ENCODE peak calls at places on chromosomes 11 and 22, in four cellular contexts. M is A549, U is K562, K is HepG2. B is an unnamed sample.

GRCh38 chr11:15159085-15159484 is 44.4 kb downstream of the INSC start:
- DNase-seq in K (no peak), M (peak), U (peak), B (peak)

GRCh38 chr11:72662036-72662435 is 12.2 kb downstream of the PDE2A start:
- DNase-seq in U (no peak), M (no peak), K (no peak), B (no peak)

GRCh38 chr11:128365044-128365443 is 222.3 kb downstream of the ETS1 start:
- DNase-seq in U (no peak), M (no peak), K (peak), B (peak)

GRCh38 chr22:18120941-18121340 is 10.3 kb downstream of the TUBA8 start:
- DNase-seq in M (no peak), U (no peak), K (no peak), B (no peak)

GRCh38 chr11:72570893-72571741 is 103.1 kb downstream of the PDE2A start:
- DNase-seq in U (no peak), M (no peak), K (no peak), B (no peak)

GRCh38 chr11:66429983-66430602 is 8.6 kb downstream of the MRPL11 start:
- DNase-seq in M (peak), K (peak), U (peak), B (peak)

GRCh38 chr11:75801362-75802021 is 13.5 kb upstream of the UVRAG start:
- DNase-seq in M (no peak), U (no peak), K (no peak), B (no peak)

GRCh38 chr11:19499999-19500398 is 212.6 kb upstream of the NAV2 start:
- DNase-seq in U (no peak), K (no peak), M (no peak), B (peak)

GRCh38 chr11:65151500-65151899 is 17.2 kb upstream of the SYVN1 start:
- DNase-seq in U (no peak), K (no peak), M (no peak), B (no peak)

GRCh38 chr22:44623771-44624510 is 78.1 kb upstream of the PRR5 start:
- DNase-seq in M (peak), U (peak), K (no peak), B (peak)

GRCh38 chr11:122617297-122617696 is 38.2 kb upstream of the UBASH3B start:
- DNase-seq in U (no peak), M (no peak), K (no peak), B (peak)

GRCh38 chr11:76690736-76691135 is 20.2 kb upstream of the LRRC32 start:
- DNase-seq in K (no peak), U (no peak), M (no peak), B (peak)

GRCh38 chr11:127003260-127003981 is 2.9 kb upstream of the KIRREL3 start:
- DNase-seq in K (no peak), U (peak), M (peak), B (peak)

GRCh38 chr11:73217131-73217809 is 811 bp upstream of the P2RY2 start:
- DNase-seq in U (peak), K (no peak), M (no peak), B (no peak)

GRCh38 chr22:37103151-37103550 is 6.4 kb downstream of the TMPRSS6 start:
- DNase-seq in M (no peak), U (no peak), K (no peak), B (no peak)

GRCh38 chr22:25100402-25100801 is 99.3 kb upstream of the CRYBB3 start:
- DNase-seq in U (peak), M (no peak), K (no peak), B (no peak)

GRCh38 chr22:39230261-39231196 is 14.3 kb downstream of the PDGFB start:
- DNase-seq in M (no peak), U (no peak), K (peak), B (no peak)

GRCh38 chr11:118643995-118644345 is 35.5 kb downstream of the TREH start:
- DNase-seq in M (no peak), K (no peak), U (no peak), B (no peak)

GRCh38 chr11:2932850-2933251 is 3.6 kb upstream of the PHLDA2 start:
- DNase-seq in M (no peak), U (no peak), K (no peak), B (peak)

GRCh38 chr11:18748766-18749375 is 22.9 kb upstream of the IGSF22 start:
- DNase-seq in M (no peak), U (no peak), K (no peak), B (peak)

GRCh38 chr11:125092669-125093068 is 18.8 kb downstream of the TMEM218 start:
- DNase-seq in K (no peak), U (no peak), M (no peak), B (no peak)

GRCh38 chr11:125090816-125091215 is 20.6 kb downstream of the TMEM218 start:
- DNase-seq in M (no peak), K (no peak), U (no peak), B (no peak)

GRCh38 chr11:125093502-125093901 is 17.9 kb downstream of the TMEM218 start:
- DNase-seq in K (no peak), U (no peak), M (no peak), B (no peak)

GRCh38 chr11:125091877-125092664 is 19.4 kb downstream of the TMEM218 start:
- DNase-seq in U (no peak), M (no peak), K (no peak), B (no peak)

DNA sequence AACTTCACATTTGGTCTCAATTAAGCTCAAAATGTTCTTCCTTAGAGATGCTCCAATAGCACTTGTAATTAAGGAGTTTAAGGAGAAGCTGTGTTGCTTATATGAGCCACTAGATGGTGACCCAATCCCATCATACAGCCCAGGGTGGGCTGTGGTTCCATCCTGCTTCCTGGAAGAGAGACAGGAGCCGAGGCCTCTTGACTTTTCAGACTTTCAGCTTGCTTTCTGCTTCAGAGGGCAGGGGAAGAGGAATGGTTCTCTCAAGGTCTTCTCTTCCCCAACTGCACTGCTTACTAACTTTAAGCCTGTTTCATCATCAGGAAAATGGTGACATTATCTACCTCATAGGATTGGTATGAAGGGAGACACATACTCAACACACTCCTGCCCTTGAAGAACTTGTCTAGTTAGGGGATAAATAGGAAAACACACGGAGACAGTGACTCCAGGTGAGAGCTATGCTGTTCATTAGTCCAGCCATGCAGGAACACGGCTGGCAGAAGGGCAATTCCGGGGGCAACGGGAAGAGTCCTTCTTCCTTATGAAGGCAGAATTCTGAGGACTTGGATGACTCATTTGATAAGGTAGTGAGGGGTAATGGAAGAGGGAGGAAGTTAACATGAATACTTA is 20.1 kb downstream of the TMEM218 start:
- DNase-seq in U (peak), M (peak), K (peak), B (peak)
- TF ChIP-seq MAFK in U (no peak), M (no peak), K (no peak), B (no peak)

DNA sequence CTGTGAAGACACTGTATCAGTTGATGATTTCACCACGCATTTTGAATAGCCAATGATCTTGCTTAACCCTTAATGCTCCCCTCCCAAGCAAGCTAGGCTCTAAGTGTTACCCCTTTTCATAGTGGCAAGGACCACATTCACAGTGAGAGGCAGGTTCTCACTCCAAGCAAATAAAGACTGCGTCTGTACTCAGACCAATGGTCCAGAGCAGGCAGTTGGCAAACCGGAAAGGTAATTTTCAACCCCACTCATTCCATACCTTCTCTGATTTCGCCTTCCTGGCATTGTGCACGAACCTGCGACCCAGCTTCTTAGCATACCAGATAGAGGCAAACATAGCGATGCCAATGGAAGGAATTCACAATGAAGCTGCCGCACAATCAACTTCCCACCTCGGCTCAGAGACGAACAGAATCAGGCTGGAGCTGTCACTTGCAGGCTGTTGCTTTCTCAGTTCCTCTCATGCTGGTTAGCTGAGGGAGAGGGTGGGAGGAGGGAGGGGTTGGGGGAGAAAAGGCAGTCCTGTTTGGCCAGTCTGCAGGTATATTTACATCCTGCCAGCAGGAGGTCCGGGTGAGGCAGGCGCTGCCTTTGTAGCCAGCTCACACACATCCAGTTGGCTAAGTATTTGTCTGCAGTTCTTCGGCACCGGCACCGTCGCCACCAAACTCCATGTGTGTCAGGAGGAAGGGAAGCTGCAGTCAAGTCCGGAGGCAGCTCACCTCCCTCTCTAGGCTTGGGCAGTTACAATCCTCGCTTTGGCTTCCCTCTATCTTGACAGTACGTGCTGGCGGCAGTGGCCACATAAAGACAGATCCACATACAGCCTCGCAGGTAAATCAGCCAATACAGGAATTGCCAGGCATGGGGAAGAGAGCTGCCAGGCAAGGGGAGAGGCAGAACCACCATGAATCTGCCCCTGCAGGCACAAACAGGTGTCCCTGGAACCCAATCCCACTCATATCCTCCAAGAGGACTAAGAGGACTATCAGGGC is 1151.3 kb upstream of the CCDC90B start:
- DNase-seq in K (peak), U (no peak), M (no peak), B (no peak)
- TF ChIP-seq SMC3 in K (no peak), U (no peak), M (no peak), B (no peak)

GRCh38 chr11:98952110-98952509 is 68.6 kb upstream of the CNTN5 start:
- DNase-seq in K (no peak), U (no peak), M (no peak), B (no peak)
- TF ChIP-seq MAFK in K (peak), U (peak), M (peak), B (peak)

GRCh38 chr22:29755889-29756288 is 10.9 kb downstream of the ZMAT5 start:
- DNase-seq in M (no peak), U (no peak), K (no peak), B (no peak)

GRCh38 chr22:29757096-29757495 is 9.7 kb downstream of the ZMAT5 start:
- DNase-seq in U (no peak), K (no peak), M (no peak), B (no peak)

GRCh38 chr22:29756341-29756740 is 10.5 kb downstream of the ZMAT5 start:
- DNase-seq in K (no peak), U (no peak), M (no peak), B (no peak)

GRCh38 chr22:29758959-29759358 is 7.8 kb downstream of the ZMAT5 start:
- DNase-seq in U (no peak), M (no peak), K (no peak), B (no peak)

DNA sequence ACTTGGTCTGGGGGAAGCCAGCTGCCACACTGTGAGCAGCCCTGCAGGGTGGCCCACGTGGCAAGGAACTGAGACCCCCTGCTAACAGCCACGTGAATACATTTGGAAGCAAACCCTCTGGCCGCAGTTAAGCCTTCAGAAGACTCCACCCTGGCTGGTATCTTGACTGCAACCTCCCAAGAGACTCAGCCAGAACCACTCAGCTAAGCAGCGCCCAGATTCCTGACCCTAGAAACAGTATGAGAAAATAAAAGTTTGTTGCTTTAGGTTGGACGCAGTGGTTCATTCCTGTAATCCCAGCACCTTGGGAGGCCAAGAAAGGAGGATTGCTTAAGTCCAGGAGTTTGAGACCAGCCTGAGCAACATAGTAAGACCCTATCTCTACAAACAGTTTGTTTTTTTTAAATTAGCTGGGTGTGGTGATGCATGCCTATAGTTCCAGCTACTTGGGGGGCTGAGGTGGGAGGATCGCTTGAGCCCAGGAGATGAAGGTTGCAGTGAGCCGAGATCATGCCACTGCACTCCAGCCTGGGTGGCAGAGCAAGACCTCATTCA is 8.7 kb downstream of the ZMAT5 start:
- DNase-seq in U (no peak), K (no peak), M (no peak), B (no peak)
- TF ChIP-seq SMC3 in U (no peak), K (no peak), M (no peak), B (no peak)

DNA sequence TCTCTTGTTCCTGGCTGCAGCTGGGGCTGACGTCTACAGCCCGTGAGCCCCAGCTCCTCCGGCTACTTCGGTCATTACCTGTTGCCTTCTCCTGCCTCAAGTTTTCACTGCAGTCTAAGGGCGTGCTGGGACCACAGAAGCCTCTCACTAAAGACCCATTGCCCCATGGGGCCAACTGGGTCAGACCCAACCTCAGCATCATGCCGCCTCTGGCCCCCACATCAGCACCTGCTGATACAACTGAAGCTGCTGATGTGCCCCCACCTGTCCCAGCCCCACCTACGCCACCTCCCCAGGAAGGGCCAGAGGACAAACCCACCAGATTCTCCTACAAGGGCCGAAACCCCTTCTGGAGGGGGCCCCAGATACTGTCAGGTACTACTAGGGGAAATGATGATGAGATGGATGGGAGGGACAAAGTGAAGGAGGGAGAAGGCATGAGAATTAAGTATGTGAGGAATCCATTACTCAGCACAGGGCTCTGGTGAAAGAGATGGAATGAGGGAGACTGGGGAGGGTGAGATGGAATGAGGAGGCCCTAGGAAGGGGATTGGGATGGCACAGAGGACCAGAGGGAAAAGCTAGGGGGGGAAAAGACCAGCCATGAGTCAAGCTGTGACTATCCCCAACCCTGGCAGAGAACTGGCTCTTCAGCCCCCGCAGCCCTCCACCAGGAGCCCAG is 5.1 kb downstream of the C11orf42 start:
- DNase-seq in M (no peak), U (no peak), K (no peak), B (peak)
- TF ChIP-seq MAFK in M (no peak), U (no peak), K (no peak), B (no peak)

GRCh38 chr22:28358244-28358777 is 321.3 kb downstream of the TTC28 start:
- DNase-seq in M (no peak), K (no peak), U (no peak), B (no peak)
- TF ChIP-seq SMC3 in M (no peak), K (no peak), U (no peak), B (no peak)

B was measured in IMR-90.